ENCODE peak calls at places on chromosome 2, in nine cellular contexts. T, U, M, P, Z, V, N, X and K are unnamed samples.
A peak's percentile ranks its signal among the peaks of the same experiment; 100 is the strongest.

GRCh38 chr2:78757191-78757590 is 268.3 kb upstream of the REG3G start:
- DNase-seq in T (no peak), U (no peak), M (no peak), P (no peak), Z (no peak), V (no peak), N (no peak), X (no peak), K (no peak)

GRCh38 chr2:183204397-183204796 is 80.2 kb downstream of the NUP35 start:
- DNase-seq in T (no peak), U (no peak), M (no peak), P (no peak), Z (no peak), V (no peak), N (no peak), X (no peak), K (no peak)

GRCh38 chr2:128545085-128545484 is 226.4 kb upstream of the HS6ST1 start:
- DNase-seq in T (no peak), U (no peak), M (no peak), P (no peak), Z (no peak), V (no peak), N (no peak), X (no peak), K (no peak)

GRCh38 chr2:154400891-154401290 is 297.6 kb upstream of the KCNJ3 start:
- DNase-seq in T (no peak), U (no peak), M (no peak), P (no peak), Z (no peak), V (no peak), N (no peak), X (no peak), K (no peak)

GRCh38 chr2:3500326-3500899 is 18.9 kb downstream of the ADI1 start:
- DNase-seq in T (no peak), U (no peak), M (no peak), P (no peak), Z (no peak), V (no peak), N (no peak), X (no peak), K (no peak)

GRCh38 chr2:55888941-55889340 is 34.6 kb downstream of the EFEMP1 start:
- DNase-seq in T (peak; percentile 76), U (no peak), M (no peak), P (no peak), Z (no peak), V (no peak), N (peak; percentile 63), X (no peak), K (no peak)

GRCh38 chr2:67895171-67895941 is 167.4 kb downstream of the C1D start:
- DNase-seq in T (no peak), U (peak; percentile 80), M (no peak), P (no peak), Z (no peak), V (peak; percentile 65), N (no peak), X (peak; percentile 18), K (no peak)

GRCh38 chr2:120470041-120470716 is 124.2 kb downstream of the INHBB start:
- DNase-seq in T (peak; percentile 86), U (peak; percentile 36), M (peak; percentile 84), P (peak; percentile 89), Z (peak; percentile 65), V (peak; percentile 94), N (peak; percentile 97), X (peak; percentile 89), K (peak; percentile 78)

GRCh38 chr2:220434365-220434764 is 806.9 kb downstream of the SLC4A3 start:
- DNase-seq in T (peak; percentile 90), U (no peak), M (no peak), P (no peak), Z (peak; percentile 28), V (no peak), N (peak; percentile 54), X (no peak), K (peak; percentile 61)

GRCh38 chr2:36663851-36664715 is 32.4 kb upstream of the VIT start:
- DNase-seq in T (peak; percentile 41), U (peak; percentile 61), M (peak; percentile 49), P (no peak), Z (peak; percentile 62), V (no peak), N (peak; percentile 89), X (peak; percentile 75), K (peak; percentile 37)

GRCh38 chr2:71306762-71307161 is 24.8 kb upstream of the ZNF638 start:
- DNase-seq in T (peak; percentile 96), U (no peak), M (no peak), P (no peak), Z (peak; percentile 71), V (no peak), N (peak; percentile 44), X (no peak), K (peak; percentile 2)

DNA sequence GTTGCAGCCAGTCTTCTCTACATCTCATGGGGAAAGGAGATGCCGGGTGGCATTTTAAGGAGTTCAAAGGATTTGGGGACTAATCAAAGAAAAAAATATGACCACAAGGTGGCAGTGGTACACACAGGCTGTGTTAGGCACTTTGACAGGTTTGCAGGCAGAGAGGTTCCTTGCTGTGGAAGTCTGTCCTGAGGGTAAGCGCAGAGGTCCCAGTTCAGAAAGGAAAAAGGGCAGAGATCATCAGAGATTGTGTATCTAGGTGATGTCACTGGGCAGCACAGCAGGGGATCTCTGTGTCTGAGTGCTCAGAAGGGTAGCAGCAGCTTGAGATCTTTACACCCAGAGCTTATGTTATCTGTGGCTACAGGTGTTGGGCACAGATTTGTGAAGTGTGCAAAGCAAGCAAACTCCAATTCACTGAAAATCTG is 231.4 kb downstream of the LRRTM1 start:
- DNase-seq in T (peak; percentile 25), U (peak; percentile 78), M (peak; percentile 39), P (no peak), Z (peak; percentile 49), V (no peak), N (peak; percentile 70), X (peak; percentile 83), K (peak; percentile 23)
- TF ChIP-seq CTCF in T (peak; percentile 63), U (peak; percentile 88), M (peak; percentile 58), P (no peak), Z (peak; percentile 71), V (peak; percentile 55), N (peak; percentile 59), X (peak; percentile 75), K (peak; percentile 72)

DNA sequence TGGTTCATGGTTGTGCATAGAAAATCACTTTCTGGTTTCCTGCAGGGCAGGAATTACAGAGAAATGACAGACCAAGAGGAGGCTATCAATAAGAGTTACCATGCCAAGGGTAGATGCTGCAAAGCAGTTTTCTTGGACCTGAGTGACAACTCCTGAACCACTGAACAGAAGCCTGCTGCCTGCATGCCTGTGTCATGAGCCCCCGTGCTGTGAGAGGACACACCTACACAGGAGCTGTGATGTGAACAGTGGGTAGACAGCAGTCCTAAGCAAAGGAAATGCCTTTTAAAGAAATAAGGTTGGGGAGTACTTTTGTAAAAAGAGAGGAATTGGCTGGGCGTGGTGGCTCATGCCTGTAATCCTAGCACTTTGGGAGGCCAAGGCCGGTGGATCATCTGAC is 54.2 kb upstream of the CREB1 start:
- DNase-seq in T (peak; percentile 17), U (no peak), M (no peak), P (no peak), Z (no peak), V (no peak), N (no peak), X (no peak), K (no peak)
- H3K4me3 ChIP-seq in T (no peak overlapping the region), U (no peak overlapping the region), M (no peak overlapping the region), P (no peak overlapping the region), Z (no peak overlapping the region), V (no peak overlapping the region), N (no peak overlapping the region), X (no peak overlapping the region), K (no peak overlapping the region)

GRCh38 chr2:124163825-124164224 is 138.7 kb downstream of the CNTNAP5 start:
- DNase-seq in T (no peak), U (no peak), M (no peak), P (no peak), Z (no peak), V (no peak), N (peak; percentile 61), X (no peak), K (no peak)
- TF ChIP-seq CTCF in T (no peak), U (no peak), M (no peak), P (no peak), Z (no peak), V (no peak), N (no peak), X (no peak), K (no peak)

GRCh38 chr2:203813684-203814083 is 53.9 kb upstream of the CTLA4 start:
- DNase-seq in T (no peak), U (no peak), M (no peak), P (no peak), Z (no peak), V (no peak), N (no peak), X (no peak), K (no peak)
- H3K4me3 ChIP-seq in T (no peak overlapping the region), U (no peak overlapping the region), M (no peak overlapping the region), P (no peak overlapping the region), Z (no peak overlapping the region), V (no peak overlapping the region), N (no peak overlapping the region), X (no peak overlapping the region), K (no peak overlapping the region)

DNA sequence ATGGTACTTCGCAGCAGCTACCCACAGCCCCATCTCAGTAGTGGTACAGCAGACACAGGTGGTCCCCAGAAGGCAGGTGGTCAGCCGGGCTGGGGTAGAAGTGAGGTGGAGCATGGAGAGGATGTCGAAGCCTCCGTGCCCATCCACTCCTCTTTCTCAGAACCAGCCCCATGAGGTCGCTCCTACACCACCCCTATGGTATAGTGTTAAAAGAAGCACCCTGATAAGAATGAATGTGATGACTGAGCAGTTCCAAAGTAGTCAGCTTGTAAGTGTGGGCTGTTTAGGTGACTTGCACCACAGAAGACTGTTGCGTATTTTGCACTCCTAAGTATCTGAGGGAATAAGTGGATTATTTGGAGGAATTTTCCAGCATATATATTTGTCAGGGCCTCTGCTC is 111.3 kb downstream of the WDSUB1 start:
- DNase-seq in T (no peak), U (no peak), M (no peak), P (no peak), Z (no peak), V (no peak), N (no peak), X (no peak), K (no peak)
- TF ChIP-seq CTCF in T (no peak), U (no peak), M (no peak), P (no peak), Z (no peak), V (no peak), N (no peak), X (no peak), K (no peak)

GRCh38 chr2:64203131-64204005 is 59.1 kb upstream of the PELI1 start:
- DNase-seq in T (peak; percentile 65), U (no peak), M (no peak), P (no peak), Z (peak; percentile 41), V (no peak), N (no peak), X (peak; percentile 65), K (no peak)
- H3K4me3 ChIP-seq in T (no peak overlapping the region), U (no peak overlapping the region), M (peak overlapping the region; percentile 10), P (no peak overlapping the region), Z (no peak overlapping the region), V (peak overlapping the region; percentile 60), N (no peak overlapping the region), X (no peak overlapping the region), K (no peak overlapping the region)